ENCODE peak calls at places on chromosomes 2 and 18, in six cellular contexts. One of them, this sample, is unnamed.

GRCh38 chr2:108193251-108193650 is 46.5 kb upstream of the SULT1C3 start:
- DNase-seq in GM12891: no peak
- DNase-seq in IMR-90: no peak
- DNase-seq in body of pancreas: no peak
- DNase-seq in A549: peak
- DNase-seq in HCT116: no peak
- DNase-seq in this sample: no peak

GRCh38 chr18:31100598-31101147 is 1.5 kb downstream of the DSC2 start:
- DNase-seq in GM12891: no peak
- DNase-seq in IMR-90: no peak
- DNase-seq in body of pancreas: peak
- DNase-seq in A549: no peak
- DNase-seq in HCT116: no peak
- DNase-seq in this sample: peak

GRCh38 chr2:241082338-241083090 is 19.6 kb downstream of the MTERF4 start:
- DNase-seq in GM12891: no peak
- DNase-seq in IMR-90: no peak
- DNase-seq in body of pancreas: no peak
- DNase-seq in A549: no peak
- DNase-seq in HCT116: no peak
- DNase-seq in this sample: peak

GRCh38 chr2:207423886-207424285 is 105.9 kb upstream of the CREB1 start:
- DNase-seq in GM12891: peak
- DNase-seq in IMR-90: peak
- DNase-seq in body of pancreas: no peak
- DNase-seq in A549: no peak
- DNase-seq in HCT116: no peak
- DNase-seq in this sample: no peak

GRCh38 chr18:7062844-7063243 is 54.8 kb downstream of the LAMA1 start:
- DNase-seq in GM12891: no peak
- DNase-seq in IMR-90: no peak
- DNase-seq in body of pancreas: no peak
- DNase-seq in A549: no peak
- DNase-seq in HCT116: no peak
- DNase-seq in this sample: no peak

GRCh38 chr18:23924813-23925212 is 89.7 kb upstream of the TTC39C start:
- DNase-seq in GM12891: no peak
- DNase-seq in IMR-90: peak
- DNase-seq in body of pancreas: no peak
- DNase-seq in A549: no peak
- DNase-seq in HCT116: no peak
- DNase-seq in this sample: no peak

GRCh38 chr2:22076512-22076911 is 952.7 kb downstream of the TDRD15 start:
- DNase-seq in GM12891: no peak
- DNase-seq in IMR-90: no peak
- DNase-seq in body of pancreas: no peak
- DNase-seq in A549: no peak
- DNase-seq in HCT116: no peak
- DNase-seq in this sample: no peak

GRCh38 chr2:69375494-69376353 is 11.3 kb downstream of the GFPT1 start:
- DNase-seq in GM12891: no peak
- DNase-seq in IMR-90: peak
- DNase-seq in body of pancreas: no peak
- DNase-seq in A549: peak
- DNase-seq in HCT116: peak
- DNase-seq in this sample: no peak

GRCh38 chr2:62199392-62200125 is 3.6 kb downstream of the B3GNT2 start:
- DNase-seq in GM12891: no peak
- DNase-seq in IMR-90: peak
- DNase-seq in body of pancreas: no peak
- DNase-seq in A549: no peak
- DNase-seq in HCT116: no peak
- DNase-seq in this sample: no peak

GRCh38 chr18:56200381-56200831 is 438.0 kb downstream of the TXNL1 start:
- DNase-seq in GM12891: no peak
- DNase-seq in IMR-90: peak
- DNase-seq in body of pancreas: no peak
- DNase-seq in A549: peak
- DNase-seq in HCT116: no peak
- DNase-seq in this sample: no peak

GRCh38 chr2:108640731-108641130 is 78.6 kb upstream of the RANBP2 start:
- DNase-seq in GM12891: no peak
- DNase-seq in IMR-90: peak
- DNase-seq in body of pancreas: no peak
- DNase-seq in A549: peak
- DNase-seq in HCT116: no peak
- DNase-seq in this sample: no peak

GRCh38 chr18:63585988-63586387 is 1.2 kb upstream of the SERPINB13 start:
- DNase-seq in GM12891: no peak
- DNase-seq in IMR-90: no peak
- DNase-seq in body of pancreas: no peak
- DNase-seq in A549: no peak
- DNase-seq in HCT116: no peak
- DNase-seq in this sample: no peak

GRCh38 chr2:181778621-181779195 is 98.4 kb upstream of the NEUROD1 start:
- DNase-seq in GM12891: no peak
- DNase-seq in IMR-90: peak
- DNase-seq in body of pancreas: no peak
- DNase-seq in A549: no peak
- DNase-seq in HCT116: peak
- DNase-seq in this sample: no peak

GRCh38 chr2:214543386-214543955 is 132.6 kb downstream of the VWC2L start:
- DNase-seq in GM12891: no peak
- DNase-seq in IMR-90: peak
- DNase-seq in body of pancreas: no peak
- DNase-seq in A549: no peak
- DNase-seq in HCT116: no peak
- DNase-seq in this sample: no peak

GRCh38 chr18:67041334-67041733 is 437.4 kb upstream of the CDH19 start:
- DNase-seq in GM12891: no peak
- DNase-seq in IMR-90: no peak
- DNase-seq in body of pancreas: no peak
- DNase-seq in A549: no peak
- DNase-seq in HCT116: no peak
- DNase-seq in this sample: no peak

GRCh38 chr2:118477111-118477517 is 370.3 kb downstream of the EN1 start:
- DNase-seq in GM12891: no peak
- DNase-seq in IMR-90: no peak
- DNase-seq in body of pancreas: no peak
- DNase-seq in A549: no peak
- DNase-seq in HCT116: no peak
- DNase-seq in this sample: no peak
- TF ChIP-seq POLR2A in GM12891: no peak
- TF ChIP-seq POLR2A in IMR-90: no peak
- TF ChIP-seq POLR2A in body of pancreas: no peak
- TF ChIP-seq POLR2A in A549: no peak
- TF ChIP-seq POLR2A in HCT116: no peak
- TF ChIP-seq POLR2A in this sample: no peak

GRCh38 chr2:74653985-74654882 is at the start of gene SEMA4F:
- DNase-seq in GM12891: peak
- DNase-seq in IMR-90: peak
- DNase-seq in body of pancreas: peak
- DNase-seq in A549: peak
- DNase-seq in HCT116: peak
- DNase-seq in this sample: peak
- TF ChIP-seq POLR2A in GM12891: no peak
- TF ChIP-seq POLR2A in IMR-90: no peak
- TF ChIP-seq POLR2A in body of pancreas: peak
- TF ChIP-seq POLR2A in A549: peak
- TF ChIP-seq POLR2A in HCT116: peak
- TF ChIP-seq POLR2A in this sample: no peak

GRCh38 chr18:3450358-3451107 is 561 bp downstream of the TGIF1 start:
- DNase-seq in GM12891: no peak
- DNase-seq in IMR-90: peak
- DNase-seq in body of pancreas: peak
- DNase-seq in A549: peak
- DNase-seq in HCT116: no peak
- DNase-seq in this sample: peak
- TF ChIP-seq POLR2A in GM12891: no peak
- TF ChIP-seq POLR2A in IMR-90: no peak
- TF ChIP-seq POLR2A in body of pancreas: no peak
- TF ChIP-seq POLR2A in A549: peak
- TF ChIP-seq POLR2A in HCT116: no peak
- TF ChIP-seq POLR2A in this sample: peak

GRCh38 chr2:144332356-144333143 is 187.4 kb downstream of the ZEB2 start:
- DNase-seq in GM12891: peak
- DNase-seq in IMR-90: peak
- DNase-seq in body of pancreas: peak
- DNase-seq in A549: peak
- DNase-seq in HCT116: peak
- DNase-seq in this sample: peak
- TF ChIP-seq POLR2A in GM12891: no peak
- TF ChIP-seq POLR2A in IMR-90: peak
- TF ChIP-seq POLR2A in body of pancreas: peak
- TF ChIP-seq POLR2A in A549: peak
- TF ChIP-seq POLR2A in HCT116: no peak
- TF ChIP-seq POLR2A in this sample: peak

GRCh38 chr2:200811336-200812121 is at the start of gene BZW1:
- DNase-seq in GM12891: peak
- DNase-seq in IMR-90: peak
- DNase-seq in body of pancreas: peak
- DNase-seq in A549: peak
- DNase-seq in HCT116: peak
- DNase-seq in this sample: peak

GRCh38 chr2:200814276-200814815 is 2.6 kb downstream of the BZW1 start:
- DNase-seq in GM12891: no peak
- DNase-seq in IMR-90: no peak
- DNase-seq in body of pancreas: no peak
- DNase-seq in A549: no peak
- DNase-seq in HCT116: no peak
- DNase-seq in this sample: no peak

GRCh38 chr2:200810252-200810650 is 1.5 kb upstream of the BZW1 start:
- DNase-seq in GM12891: no peak
- DNase-seq in IMR-90: peak
- DNase-seq in body of pancreas: peak
- DNase-seq in A549: peak
- DNase-seq in HCT116: no peak
- DNase-seq in this sample: no peak

GRCh38 chr2:200810967-200811335 is 759 bp upstream of the BZW1 start:
- DNase-seq in GM12891: no peak
- DNase-seq in IMR-90: peak
- DNase-seq in body of pancreas: no peak
- DNase-seq in A549: no peak
- DNase-seq in HCT116: no peak
- DNase-seq in this sample: no peak

DNA sequence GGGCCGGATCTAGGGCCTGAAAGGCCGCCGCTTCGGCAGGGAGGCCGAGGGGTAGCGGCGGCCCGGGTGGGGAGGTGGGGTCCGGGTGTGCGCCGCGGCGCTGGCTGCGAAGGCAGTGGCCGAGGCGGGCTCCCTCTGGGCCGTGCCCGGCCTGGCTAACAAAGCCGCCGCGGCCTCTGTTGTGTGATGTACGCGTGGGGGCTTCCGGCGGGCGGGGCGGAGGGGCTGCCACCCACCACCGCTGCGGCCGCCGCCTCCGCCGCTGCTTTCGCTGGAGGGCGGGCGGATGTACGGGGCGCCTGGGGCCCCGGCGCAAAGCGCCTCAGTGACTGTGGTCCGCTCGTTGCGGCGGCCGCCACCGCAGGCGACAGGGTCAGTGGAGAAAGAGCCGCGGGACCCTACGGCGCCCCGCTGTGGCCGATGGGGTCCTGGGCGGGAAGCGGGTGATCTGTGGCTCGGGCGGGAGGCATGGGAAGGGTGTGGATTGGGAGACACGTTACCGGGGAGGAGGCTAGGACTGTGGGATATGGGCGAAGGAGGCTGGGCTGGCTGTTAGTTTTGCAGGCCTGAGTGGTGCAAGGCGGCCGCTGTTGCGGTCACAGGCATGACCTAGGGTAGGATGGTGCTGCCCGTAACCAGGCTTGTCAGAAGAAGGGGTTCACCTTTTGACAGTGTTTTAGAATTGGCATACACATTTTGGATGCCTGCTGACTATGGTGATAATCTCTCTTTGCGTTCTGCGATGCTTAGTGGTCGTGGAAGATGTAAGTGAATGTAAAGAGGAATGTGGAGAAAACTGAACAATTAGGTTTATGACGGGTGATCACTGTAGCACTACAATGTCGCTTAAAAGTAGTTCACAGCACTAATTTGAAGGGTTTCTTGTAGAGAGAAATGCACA is 662 bp downstream of the BZW1 start:
- DNase-seq in GM12891: peak
- DNase-seq in IMR-90: peak
- DNase-seq in body of pancreas: peak
- DNase-seq in A549: peak
- DNase-seq in HCT116: peak
- DNase-seq in this sample: peak
- TF ChIP-seq POLR2A in GM12891: no peak
- TF ChIP-seq POLR2A in IMR-90: no peak
- TF ChIP-seq POLR2A in body of pancreas: no peak
- TF ChIP-seq POLR2A in A549: no peak
- TF ChIP-seq POLR2A in HCT116: no peak
- TF ChIP-seq POLR2A in this sample: peak

GRCh38 chr18:80034068-80034851 is at the start of gene RBFA:
- DNase-seq in GM12891: peak
- DNase-seq in IMR-90: peak
- DNase-seq in body of pancreas: peak
- DNase-seq in A549: peak
- DNase-seq in HCT116: peak
- DNase-seq in this sample: peak
- TF ChIP-seq POLR2A in GM12891: peak
- TF ChIP-seq POLR2A in IMR-90: peak
- TF ChIP-seq POLR2A in body of pancreas: peak
- TF ChIP-seq POLR2A in A549: peak
- TF ChIP-seq POLR2A in HCT116: peak
- TF ChIP-seq POLR2A in this sample: peak